ENCODE peak calls at places on chromosomes 1 and 21, in five cellular contexts. A is mesenchymal stem cell, L is IMR-90, G is mesendoderm, O is trophoblast cell. U is an unnamed sample.

GRCh38 chr21:29237110-29238051 is 61.3 kb upstream of the BACH1 start:
- DNase-seq in A (no peak), L (no peak), G (no peak), O (peak; percentile 47), U (peak; percentile 5)

GRCh38 chr1:48841466-48841865 is 64.8 kb upstream of the BEND5 start:
- DNase-seq in A (no peak), L (no peak), G (no peak), O (no peak), U (no peak)

GRCh38 chr1:63674238-63674864 is 81.1 kb downstream of the PGM1 start:
- DNase-seq in A (peak; percentile 81), L (peak; percentile 93), G (peak; percentile 91), O (peak; percentile 73), U (peak; percentile 51)

GRCh38 chr1:59605184-59605583 is 209.6 kb upstream of the HOOK1 start:
- DNase-seq in A (peak; percentile 41), L (no peak), G (no peak), O (no peak), U (no peak)

GRCh38 chr1:12441414-12442105 is 176.4 kb downstream of the DHRS3 start:
- DNase-seq in A (no peak), L (no peak), G (no peak), O (no peak), U (no peak)

GRCh38 chr1:45884700-45885099 is 81.3 kb downstream of the MAST2 start:
- DNase-seq in A (no peak), L (peak; percentile 37), G (no peak), O (no peak), U (no peak)

GRCh38 chr1:7778133-7778628 is 5.9 kb upstream of the PER3 start:
- DNase-seq in A (no peak), L (no peak), G (no peak), O (no peak), U (no peak)

GRCh38 chr1:146019225-146020057 is 2.1 kb downstream of the HJV start:
- DNase-seq in A (no peak), L (no peak), G (peak; percentile 31), O (no peak), U (no peak)

GRCh38 chr1:1215266-1215676 is 1.3 kb upstream of the TNFRSF4 start:
- DNase-seq in A (peak; percentile 40), L (peak; percentile 18), G (no peak), O (no peak), U (no peak)

GRCh38 chr1:167518331-167518700 is at the start of gene CD247:
- DNase-seq in A (no peak), L (no peak), G (no peak), O (no peak), U (no peak)

GRCh38 chr1:160121388-160121787 is 5.8 kb downstream of the ATP1A2 start:
- DNase-seq in A (no peak), L (no peak), G (no peak), O (no peak), U (no peak)

GRCh38 chr1:194723067-194723466 is 1536.7 kb upstream of the B3GALT2 start:
- DNase-seq in A (no peak), L (peak; percentile 73), G (no peak), O (no peak), U (no peak)

GRCh38 chr1:71862756-71863155 is 419.6 kb downstream of the NEGR1 start:
- DNase-seq in A (no peak), L (no peak), G (no peak), O (no peak), U (no peak)

GRCh38 chr1:44808063-44808937 is at the start of gene BTBD19:
- DNase-seq in A (peak; percentile 96), L (peak; percentile 91), G (peak; percentile 96), O (peak; percentile 78), U (no peak)

GRCh38 chr1:212607206-212607923 is 1.2 kb upstream of the ATF3 start:
- DNase-seq in A (peak; percentile 64), L (no peak), G (no peak), O (peak; percentile 91), U (no peak)

GRCh38 chr1:175195798-175196197 is 3.2 kb upstream of the KIAA0040 start:
- DNase-seq in A (no peak), L (no peak), G (no peak), O (no peak), U (no peak)
- H3K4me2 ChIP-seq in A (no peak overlapping the region), L (no peak overlapping the region), G (no peak overlapping the region), O (no peak overlapping the region), U (no peak overlapping the region)

GRCh38 chr1:26410706-26411623 is at the start of gene LIN28A:
- DNase-seq in A (no peak), L (no peak), G (peak; percentile 48), O (no peak), U (no peak)
- H4K8ac ChIP-seq in A (no peak within 1 kb of the TSS), L (no peak within 1 kb of the TSS), G (no peak within 1 kb of the TSS), O (peak within 1 kb of the TSS; percentile 92), U (no peak within 1 kb of the TSS)

GRCh38 chr1:200794506-200795065 is 55.9 kb downstream of the CAMSAP2 start:
- DNase-seq in A (no peak), L (peak; percentile 39), G (no peak), O (no peak), U (no peak)
- H3K4me2 ChIP-seq in A (no peak overlapping the region), L (peak overlapping the region; percentile 62), G (no peak overlapping the region), O (no peak overlapping the region), U (peak overlapping the region; percentile 14)

GRCh38 chr1:3890389-3891328 is 9.4 kb downstream of the C1orf174 start:
- DNase-seq in A (no peak), L (no peak), G (no peak), O (no peak), U (no peak)

GRCh38 chr1:3886691-3887090 is 13.4 kb downstream of the C1orf174 start:
- DNase-seq in A (no peak), L (no peak), G (no peak), O (no peak), U (no peak)

GRCh38 chr1:3889952-3890351 is 10.1 kb downstream of the C1orf174 start:
- DNase-seq in A (no peak), L (no peak), G (no peak), O (no peak), U (no peak)

GRCh38 chr1:3886106-3886670 is 13.9 kb downstream of the C1orf174 start:
- DNase-seq in A (no peak), L (no peak), G (no peak), O (no peak), U (no peak)

GRCh38 chr1:3888301-3888700 is 11.8 kb downstream of the C1orf174 start:
- DNase-seq in A (no peak), L (no peak), G (no peak), O (no peak), U (no peak)
- H4K8ac ChIP-seq in A (no peak overlapping the region), L (no peak overlapping the region), G (no peak overlapping the region), O (no peak overlapping the region), U (no peak overlapping the region)

U was measured in neuronal stem cell.